ENCODE peak calls at places on chromosomes 16 and 17, in nine cellular contexts. T is OCI-LY7, W is hepatocyte, M is neural progenitor cell, P is GM23338, V is PC-3, R is HCT116, B is GM23248, H is SK-N-SH. C is an unnamed sample.

GRCh38 chr16:50695017-50696000 is 1.9 kb downstream of the NOD2 start:
- DNase-seq in T (no peak), W (no peak), M (no peak), P (no peak), V (no peak), R (no peak), B (peak; percentile 14), H (no peak), C (no peak)

GRCh38 chr16:11977206-11978041 is 890 bp downstream of the SNX29 start:
- DNase-seq in T (no peak), W (peak; percentile 27), M (peak; percentile 35), P (no peak), V (peak; percentile 71), R (peak; percentile 15), B (peak; percentile 95), H (peak; percentile 52), C (no peak)

GRCh38 chr16:67104061-67104460 is 5.7 kb upstream of the PHAF1 start:
- DNase-seq in T (no peak), W (peak; percentile 26), M (peak; percentile 50), P (peak; percentile 81), V (peak; percentile 36), R (no peak), B (peak; percentile 59), H (peak; percentile 37), C (no peak)

GRCh38 chr16:66099261-66099660 is 267.2 kb upstream of the CDH5 start:
- DNase-seq in T (no peak), W (no peak), M (no peak), P (no peak), V (no peak), R (no peak), B (no peak), H (no peak), C (no peak)

GRCh38 chr17:60640503-60640902 is 37.1 kb upstream of the BCAS3 start:
- DNase-seq in T (no peak), W (peak; percentile 7), M (peak; percentile 20), P (peak; percentile 56), V (peak; percentile 45), R (no peak), B (peak; percentile 46), H (no peak), C (no peak)

GRCh38 chr16:56303880-56304279 is 112.6 kb downstream of the GNAO1 start:
- DNase-seq in T (no peak), W (no peak), M (no peak), P (no peak), V (no peak), R (no peak), B (no peak), H (no peak), C (no peak)

GRCh38 chr16:77359065-77359502 is 75.8 kb downstream of the ADAMTS18 start:
- DNase-seq in T (no peak), W (peak; percentile 54), M (peak; percentile 52), P (no peak), V (peak; percentile 75), R (no peak), B (peak; percentile 24), H (no peak), C (no peak)

GRCh38 chr17:38461683-38462082 is 33.4 kb downstream of the ARHGAP23 start:
- DNase-seq in T (no peak), W (no peak), M (no peak), P (no peak), V (no peak), R (no peak), B (no peak), H (no peak), C (no peak)

GRCh38 chr16:21599994-21600773 is 807 bp downstream of the METTL9 start:
- DNase-seq in T (peak; percentile 69), W (peak; percentile 44), M (peak; percentile 82), P (peak; percentile 62), V (peak; percentile 34), R (no peak), B (peak; percentile 78), H (peak; percentile 23), C (peak; percentile 51)

GRCh38 chr17:83202002-83203000 is 122.9 kb downstream of the METRNL start:
- DNase-seq in T (no peak), W (no peak), M (no peak), P (no peak), V (no peak), R (no peak), B (peak; percentile 25), H (no peak), C (no peak)

GRCh38 chr17:59356543-59357218 is 25.2 kb downstream of the YPEL2 start:
- DNase-seq in T (no peak), W (no peak), M (no peak), P (no peak), V (no peak), R (no peak), B (peak; percentile 62), H (no peak), C (no peak)

GRCh38 chr17:71068351-71068750 is 899.0 kb downstream of the KCNJ2 start:
- DNase-seq in T (no peak), W (no peak), M (no peak), P (no peak), V (no peak), R (no peak), B (peak; percentile 29), H (no peak), C (no peak)

GRCh38 chr17:7238418-7239090 is 703 bp downstream of the PHF23 start:
- DNase-seq in T (peak; percentile 48), W (peak; percentile 61), M (peak; percentile 40), P (no peak), V (no peak), R (no peak), B (peak; percentile 56), H (no peak), C (peak; percentile 33)

GRCh38 chr16:87434146-87434667 is 42.1 kb downstream of the MAP1LC3B start:
- DNase-seq in T (no peak), W (no peak), M (no peak), P (no peak), V (no peak), R (no peak), B (peak; percentile 77), H (no peak), C (no peak)

GRCh38 chr17:78708510-78708973 is 73.5 kb downstream of the CYTH1 start:
- DNase-seq in T (peak; percentile 90), W (peak; percentile 85), M (peak; percentile 85), P (peak; percentile 85), V (peak; percentile 90), R (peak; percentile 56), B (peak; percentile 88), H (peak; percentile 86), C (peak; percentile 70)

GRCh38 chr17:80832266-80832676 is 159.4 kb upstream of the CHMP6 start:
- DNase-seq in T (no peak), W (peak; percentile 58), M (peak; percentile 42), P (peak; percentile 71), V (peak; percentile 12), R (no peak), B (peak; percentile 69), H (peak; percentile 89), C (no peak)

GRCh38 chr17:4901648-4902344 is 1.1 kb downstream of the CHRNE start:
- DNase-seq in T (no peak), W (no peak), M (no peak), P (no peak), V (no peak), R (no peak), B (no peak), H (peak; percentile 76), C (no peak)

GRCh38 chr16:74264806-74265205 is 31.8 kb upstream of the PSMD7 start:
- DNase-seq in T (no peak), W (no peak), M (peak; percentile 25), P (peak; percentile 28), V (no peak), R (no peak), B (no peak), H (no peak), C (no peak)

GRCh38 chr16:74257061-74257460 is 39.6 kb upstream of the PSMD7 start:
- DNase-seq in T (peak; percentile 10), W (no peak), M (no peak), P (no peak), V (no peak), R (no peak), B (no peak), H (no peak), C (no peak)

DNA sequence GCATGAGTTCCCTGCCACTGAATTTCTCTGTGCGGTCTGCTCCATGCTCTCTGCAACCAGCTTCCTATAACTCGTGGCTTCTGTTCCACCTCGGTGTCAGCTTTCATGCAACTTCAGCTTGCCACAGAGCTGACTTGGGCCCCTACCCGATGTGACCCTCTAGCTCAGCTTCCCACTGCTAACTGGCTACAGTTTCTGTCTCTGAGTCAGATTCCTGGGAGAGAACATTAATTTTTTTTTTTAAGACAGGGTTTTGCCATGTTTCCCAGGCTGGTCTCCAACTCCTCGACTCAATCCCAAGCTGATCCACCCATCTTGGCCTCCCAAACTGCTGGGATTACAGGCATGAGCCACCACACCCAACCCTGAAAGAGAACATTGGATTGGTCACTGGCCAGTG is 35.5 kb upstream of the PSMD7 start:
- DNase-seq in T (no peak), W (no peak), M (no peak), P (no peak), V (no peak), R (no peak), B (no peak), H (no peak), C (no peak)
- TF ChIP-seq EZH2phosphoT487 in T (no peak), W (no peak), M (no peak), P (no peak), V (no peak), R (no peak), B (no peak), H (no peak), C (no peak)

GRCh38 chr17:40532520-40533253 is 31.3 kb upstream of the TNS4 start:
- DNase-seq in T (no peak), W (no peak), M (no peak), P (no peak), V (no peak), R (no peak), B (no peak), H (no peak), C (no peak)
- TF ChIP-seq EZH2phosphoT487 in T (no peak), W (no peak), M (no peak), P (no peak), V (no peak), R (no peak), B (no peak), H (no peak), C (no peak)

DNA sequence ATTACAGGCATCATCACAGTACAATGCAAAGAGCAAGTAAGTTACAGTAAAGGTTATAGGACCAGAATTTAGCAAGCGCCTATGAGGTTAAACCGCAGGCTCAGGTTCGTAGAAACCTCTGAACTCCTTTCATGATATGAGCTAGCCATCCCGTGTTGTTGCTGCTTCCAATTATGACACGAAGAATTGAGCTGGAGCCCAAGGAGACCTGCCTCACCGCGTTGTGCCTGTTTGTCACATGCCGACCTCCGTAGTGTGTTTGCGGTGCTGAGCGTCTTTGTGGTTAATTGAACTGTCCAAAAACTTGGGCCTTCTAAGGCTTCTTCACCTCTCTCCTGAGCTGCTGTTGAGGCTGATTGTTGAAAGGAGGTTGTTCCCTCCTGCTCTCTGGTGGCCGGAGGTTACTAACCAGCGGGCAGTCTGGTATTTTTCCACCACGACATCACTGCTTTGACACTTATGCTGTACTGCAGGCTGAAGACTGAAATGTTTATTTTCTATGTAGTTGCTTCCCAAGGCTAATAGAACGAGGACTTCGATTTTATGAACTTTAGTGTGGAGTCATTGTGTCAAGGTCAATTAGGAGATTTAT is 67.5 kb downstream of the SEC14L1 start:
- DNase-seq in T (no peak), W (peak; percentile 74), M (peak; percentile 45), P (peak; percentile 22), V (no peak), R (no peak), B (peak; percentile 82), H (no peak), C (peak; percentile 62)
- TF ChIP-seq EZH2phosphoT487 in T (no peak), W (no peak), M (no peak), P (no peak), V (no peak), R (no peak), B (no peak), H (no peak), C (no peak)

GRCh38 chr16:48687421-48688038 is 77.5 kb upstream of the N4BP1 start:
- DNase-seq in T (peak; percentile 68), W (peak; percentile 86), M (peak; percentile 83), P (peak; percentile 88), V (peak; percentile 73), R (peak; percentile 60), B (peak; percentile 83), H (peak; percentile 68), C (peak; percentile 67)
- TF ChIP-seq EZH2phosphoT487 in T (no peak), W (no peak), M (no peak), P (no peak), V (no peak), R (no peak), B (no peak), H (no peak), C (no peak)